ENCODE peak calls at places on chromosomes 4 and X, in nine cellular contexts. P is RWPE1, T is Calu3, M is foreskin fibroblast, U is GM06990, Q is AG04450, X is astrocyte of the spinal cord, Y is type B pancreatic cell, E is endothelial cell. F is an unnamed sample.

GRCh38 chr4:174154455-174154854 is 129.0 kb downstream of the FBXO8 start:
- DNase-seq in X (peak; percentile 74), E (no peak), M (peak; percentile 79), Q (peak; percentile 13), Y (no peak), T (peak; percentile 1), P (peak; percentile 56), U (no peak), F (peak; percentile 3)

GRCh38 chr4:6110681-6111353 is 89.5 kb downstream of the JAKMIP1 start:
- DNase-seq in Y (no peak), T (no peak), U (no peak), X (no peak), E (no peak), M (no peak), P (no peak), Q (no peak), F (no peak)

GRCh38 chrX:107678957-107679740 is 50.8 kb downstream of the PRPS1 start:
- DNase-seq in Y (no peak), X (peak; percentile 79), Q (no peak), T (no peak), P (no peak), M (peak; percentile 82), E (no peak), U (peak; percentile 33), F (no peak)

GRCh38 chr4:164116286-164116685 is 621.8 kb downstream of the TMA16 start:
- DNase-seq in E (no peak), X (no peak), T (no peak), P (no peak), Q (no peak), Y (no peak), U (no peak), M (no peak), F (no peak)

GRCh38 chr4:168857009-168857408 is 153.0 kb downstream of the CBR4 start:
- DNase-seq in E (no peak), M (no peak), X (no peak), P (no peak), T (no peak), Y (no peak), Q (no peak), U (no peak), F (no peak)

GRCh38 chrX:39835776-39836175 is 262.0 kb downstream of the BCOR start:
- DNase-seq in M (no peak), X (no peak), T (no peak), U (no peak), E (no peak), Q (no peak), Y (no peak), P (no peak), F (no peak)

GRCh38 chr4:6749340-6750171 is 33.0 kb upstream of the KIAA0232 start:
- DNase-seq in T (peak; percentile 61), Y (no peak), Q (no peak), M (peak; percentile 69), X (peak; percentile 10), E (no peak), U (no peak), P (peak; percentile 39), F (no peak)

GRCh38 chrX:17405225-17405969 is 30.4 kb downstream of the NHS start:
- DNase-seq in P (peak; percentile 66), X (no peak), Y (no peak), M (peak; percentile 22), Q (no peak), E (no peak), U (no peak), T (peak; percentile 44), F (no peak)

GRCh38 chrX:129726307-129727111 is 12.3 kb upstream of the XPNPEP2 start:
- DNase-seq in Y (no peak), T (peak; percentile 68), M (peak; percentile 43), X (peak; percentile 49), E (peak; percentile 69), P (peak; percentile 52), Q (no peak), U (no peak), F (no peak)

GRCh38 chr4:20253272-20253798 is 1.6 kb downstream of the SLIT2 start:
- DNase-seq in M (peak; percentile 10), Y (no peak), Q (no peak), U (peak; percentile 2), T (no peak), X (no peak), P (no peak), E (no peak), F (no peak)

GRCh38 chrX:54921427-54922021 is 900 bp downstream of the TRO start:
- DNase-seq in M (peak; percentile 15), U (peak; percentile 24), Q (peak; percentile 48), T (no peak), X (peak; percentile 75), E (peak; percentile 72), Y (peak; percentile 80), P (no peak), F (peak; percentile 62)

GRCh38 chr4:123299212-123299651 is 97.4 kb upstream of the SPRY1 start:
- DNase-seq in T (no peak), Y (no peak), E (no peak), X (peak; percentile 74), U (no peak), M (peak; percentile 56), Q (peak; percentile 21), P (peak; percentile 23), F (peak; percentile 56)

GRCh38 chrX:21691512-21692018 is 33.4 kb upstream of the KLHL34 start:
- DNase-seq in X (no peak), E (no peak), Y (no peak), U (no peak), Q (no peak), M (no peak), T (no peak), P (no peak), F (no peak)

GRCh38 chr4:183444953-183445543 is 612 bp downstream of the CDKN2AIP start:
- DNase-seq in U (no peak), M (no peak), E (peak; percentile 43), P (peak; percentile 45), T (peak; percentile 25), Q (no peak), X (no peak), Y (peak; percentile 62), F (no peak)
- TF ChIP-seq CTCF in U (no peak), M (no peak), E (no peak), P (no peak), T (no peak), Q (no peak), X (no peak), Y (peak; percentile 35), F (no peak)

DNA sequence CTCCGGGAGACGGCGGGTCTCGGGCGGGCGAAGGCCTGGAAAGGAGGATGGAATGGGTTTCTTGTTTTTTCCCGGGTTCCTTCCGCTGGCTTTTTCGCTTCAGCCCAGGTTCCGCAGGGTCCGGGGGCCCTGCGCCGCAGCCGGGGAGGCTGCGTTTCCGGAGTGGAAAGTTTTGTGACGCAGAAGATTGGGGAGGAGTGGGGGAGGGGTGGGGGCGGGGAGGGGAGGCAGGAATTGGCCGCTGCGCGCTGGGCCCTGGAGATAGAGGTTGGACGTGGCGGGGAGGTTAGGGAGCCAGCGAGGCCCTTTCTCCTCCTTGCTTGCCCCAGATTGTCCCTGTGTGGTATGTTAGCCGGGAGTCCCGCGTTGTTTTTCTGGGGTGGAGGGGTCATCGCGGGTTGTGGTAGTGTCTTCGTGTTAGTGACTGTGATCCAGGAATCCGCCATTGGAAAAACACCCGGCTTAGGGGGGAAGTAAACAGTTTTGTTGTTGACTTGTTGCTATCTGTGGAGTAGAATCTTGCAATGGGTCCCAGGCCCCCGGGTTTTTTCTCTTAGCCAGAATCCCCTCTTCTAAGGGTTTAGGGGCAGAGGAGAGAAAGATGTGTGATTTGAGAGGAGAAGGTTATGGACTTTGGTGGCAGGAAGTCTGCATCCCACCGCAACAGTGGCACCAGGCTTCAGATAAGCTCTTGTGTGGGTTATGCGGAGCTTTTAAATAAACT is 1.1 kb downstream of the DDX3X start:
- DNase-seq in X (peak; percentile 70), P (peak; percentile 42), Y (no peak), M (no peak), T (peak; percentile 39), Q (no peak), E (peak; percentile 59), U (peak; percentile 84), F (no peak)
- TF ChIP-seq CTCF in X (no peak), P (no peak), Y (no peak), M (no peak), T (no peak), Q (no peak), E (no peak), U (no peak), F (no peak)

GRCh38 chr4:114383721-114384120 is 214.9 kb upstream of the UGT8 start:
- DNase-seq in T (peak; percentile 24), E (no peak), P (peak; percentile 21), Q (peak; percentile 65), U (no peak), Y (no peak), X (peak; percentile 93), M (peak; percentile 91), F (peak; percentile 54)

GRCh38 chr4:114383055-114383454 is 215.6 kb upstream of the UGT8 start:
- DNase-seq in E (no peak), U (no peak), T (no peak), X (no peak), M (peak; percentile 9), Y (no peak), Q (no peak), P (no peak), F (no peak)

GRCh38 chr4:114385195-114385985 is 213.2 kb upstream of the UGT8 start:
- DNase-seq in Y (no peak), U (peak; percentile 13), E (no peak), T (no peak), Q (no peak), P (no peak), X (no peak), M (no peak), F (no peak)

GRCh38 chr4:114384629-114385028 is 214.0 kb upstream of the UGT8 start:
- DNase-seq in P (no peak), Q (peak; percentile 27), T (peak; percentile 8), U (peak; percentile 9), M (peak; percentile 34), X (peak; percentile 68), E (peak; percentile 10), Y (no peak), F (no peak)

DNA sequence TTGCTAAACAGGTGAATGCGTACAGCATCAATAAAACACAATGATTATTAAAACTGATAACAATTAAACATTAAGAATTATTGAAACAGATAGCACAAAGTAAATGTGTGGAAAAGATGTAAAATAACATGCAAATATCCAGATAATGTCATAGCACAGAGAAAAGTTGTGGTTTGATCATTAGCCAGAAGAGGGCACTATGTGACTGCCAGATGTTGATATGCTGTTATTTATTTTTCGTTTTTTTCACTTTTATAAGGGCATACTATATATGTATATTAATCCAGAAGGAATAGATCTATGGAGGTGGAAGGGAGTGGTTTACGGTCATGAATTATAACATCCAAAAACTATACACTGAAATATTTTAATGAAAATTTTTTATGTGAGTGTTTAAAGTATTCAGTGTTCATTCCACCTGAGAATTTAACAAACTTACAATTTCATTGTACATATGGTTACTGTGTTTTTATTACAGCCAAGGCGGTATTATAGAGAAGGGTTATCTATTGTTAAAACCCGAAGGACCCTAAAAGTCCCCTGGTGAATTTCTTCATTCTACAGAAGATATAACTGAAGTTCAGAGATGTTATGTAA is 211.9 kb upstream of the UGT8 start:
- DNase-seq in P (peak; percentile 20), U (peak; percentile 6), Q (no peak), E (peak; percentile 35), Y (no peak), M (peak; percentile 14), X (peak; percentile 59), T (peak; percentile 7), F (no peak)
- TF ChIP-seq CTCF in P (peak; percentile 79), U (peak; percentile 66), Q (peak; percentile 61), E (peak; percentile 79), Y (peak; percentile 96), M (peak; percentile 40), X (peak; percentile 65), T (peak; percentile 38), F (peak; percentile 65)

DNA sequence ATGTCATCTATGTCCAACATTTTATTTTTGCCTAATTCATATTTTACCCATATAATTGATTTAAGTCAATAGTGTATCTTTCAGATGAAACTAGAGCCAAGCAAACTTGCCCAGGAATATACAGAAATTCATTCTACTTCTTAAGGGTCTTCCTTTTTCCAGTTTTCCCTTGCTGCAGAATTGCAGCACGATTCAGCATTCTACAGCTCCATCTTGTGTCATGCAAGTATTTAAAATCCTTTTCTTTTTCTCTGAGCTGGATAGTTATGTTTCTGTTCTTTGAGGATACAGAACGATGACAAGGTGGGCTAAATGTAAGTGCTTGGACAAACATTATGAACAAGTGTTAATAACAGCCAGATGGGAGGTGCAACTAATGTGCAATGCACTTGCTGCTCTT is 1821.8 kb downstream of the ARAP2 start:
- DNase-seq in X (peak; percentile 22), Y (no peak), P (no peak), T (no peak), U (no peak), Q (no peak), M (peak; percentile 14), E (no peak), F (no peak)
- TF ChIP-seq CTCF in X (no peak), Y (no peak), P (no peak), T (no peak), U (no peak), Q (peak; percentile 17), M (no peak), E (no peak), F (peak; percentile 13)

F was measured in AG09319.